ENCODE peak calls at places on chromosomes 6 and 20, in seven cellular contexts. One of them, this sample, is unnamed.

GRCh38 chr6:163181666-163182180 is 232.8 kb upstream of the QKI start:
- DNase-seq in T-helper 2 cell: no peak
- DNase-seq in nephron progenitor cell: no peak
- DNase-seq in T-cell: no peak
- DNase-seq in IMR-90: no peak
- DNase-seq in ELF-1: no peak
- DNase-seq in GF-D8: no peak
- DNase-seq in this sample: no peak

GRCh38 chr6:122995930-122996796 is at the start of gene CLVS2:
- DNase-seq in GF-D8: no peak
- DNase-seq in ELF-1: peak; percentile 89
- DNase-seq in nephron progenitor cell: peak; percentile 71
- DNase-seq in T-cell: no peak
- DNase-seq in IMR-90: no peak
- DNase-seq in T-helper 2 cell: no peak
- DNase-seq in this sample: peak; percentile 38

GRCh38 chr6:40962241-40962640 is 76.8 kb downstream of the UNC5CL start:
- DNase-seq in T-helper 2 cell: peak; percentile 82
- DNase-seq in IMR-90: peak; percentile 95
- DNase-seq in nephron progenitor cell: no peak
- DNase-seq in GF-D8: no peak
- DNase-seq in T-cell: no peak
- DNase-seq in ELF-1: no peak
- DNase-seq in this sample: peak; percentile 86

GRCh38 chr6:39464067-39464466 is 141.6 kb upstream of the KCNK16 start:
- DNase-seq in T-cell: no peak
- DNase-seq in ELF-1: no peak
- DNase-seq in IMR-90: no peak
- DNase-seq in nephron progenitor cell: no peak
- DNase-seq in T-helper 2 cell: no peak
- DNase-seq in GF-D8: no peak
- DNase-seq in this sample: no peak

GRCh38 chr6:71079707-71080106 is 122.8 kb upstream of the B3GAT2 start:
- DNase-seq in T-helper 2 cell: no peak
- DNase-seq in nephron progenitor cell: no peak
- DNase-seq in IMR-90: peak; percentile 53
- DNase-seq in GF-D8: no peak
- DNase-seq in T-cell: no peak
- DNase-seq in ELF-1: no peak
- DNase-seq in this sample: peak; percentile 23

GRCh38 chr6:2902470-2902762 is 693 bp downstream of the SERPINB9 start:
- DNase-seq in ELF-1: no peak
- DNase-seq in GF-D8: no peak
- DNase-seq in nephron progenitor cell: no peak
- DNase-seq in IMR-90: peak; percentile 24
- DNase-seq in T-helper 2 cell: no peak
- DNase-seq in T-cell: no peak
- DNase-seq in this sample: peak; percentile 64

GRCh38 chr20:44208770-44209169 is 1.8 kb downstream of the OSER1 start:
- DNase-seq in T-helper 2 cell: no peak
- DNase-seq in nephron progenitor cell: no peak
- DNase-seq in ELF-1: no peak
- DNase-seq in IMR-90: peak; percentile 66
- DNase-seq in GF-D8: no peak
- DNase-seq in T-cell: no peak
- DNase-seq in this sample: no peak

GRCh38 chr6:34246563-34247391 is 2.0 kb downstream of the SMIM29 start:
- DNase-seq in T-helper 2 cell: peak; percentile 51
- DNase-seq in nephron progenitor cell: peak; percentile 58
- DNase-seq in T-cell: no peak
- DNase-seq in GF-D8: peak; percentile 12
- DNase-seq in ELF-1: peak; percentile 90
- DNase-seq in IMR-90: peak; percentile 46
- DNase-seq in this sample: peak; percentile 63

GRCh38 chr6:114282268-114282667 is 60.6 kb downstream of the HS3ST5 start:
- DNase-seq in ELF-1: no peak
- DNase-seq in nephron progenitor cell: no peak
- DNase-seq in IMR-90: no peak
- DNase-seq in GF-D8: no peak
- DNase-seq in T-cell: no peak
- DNase-seq in T-helper 2 cell: no peak
- DNase-seq in this sample: no peak

This sample was measured in foreskin fibroblast.